ENCODE peak calls at places on chromosomes 3 and 15, in ten cellular contexts. D is omental fat pad, K is PC-9, A is fibroblast of pulmonary artery, Z is breast epithelium, Y is GM23338, T is neural crest cell, J is IMR-90, R is pancreas, Q is cardiac muscle cell. I is an unnamed sample.

GRCh38 chr3:47065058-47065457 is 85.6 kb downstream of the NBEAL2 start:
- DNase-seq in Y (no peak), Q (no peak), T (no peak), A (no peak), Z (no peak), K (no peak), R (no peak), J (no peak), D (no peak), I (no peak)

GRCh38 chr3:170429050-170429449 is 10.4 kb downstream of the CLDN11 start:
- DNase-seq in Z (no peak), J (no peak), R (no peak), K (no peak), Y (no peak), A (peak; percentile 38), Q (peak; percentile 74), D (no peak), T (no peak), I (no peak)

GRCh38 chr3:56889131-56889530 is 87.4 kb upstream of the ARHGEF3 start:
- DNase-seq in T (no peak), A (no peak), Y (no peak), K (no peak), R (no peak), J (no peak), Q (no peak), Z (no peak), D (no peak), I (no peak)

GRCh38 chr3:177181418-177181817 is 15.9 kb downstream of the TBL1XR1 start:
- DNase-seq in T (no peak), R (no peak), A (no peak), Y (no peak), K (no peak), Z (no peak), D (no peak), Q (no peak), J (no peak), I (no peak)

GRCh38 chr15:75369897-75370581 is 1.6 kb upstream of the MAN2C1 start:
- DNase-seq in D (no peak), A (no peak), T (no peak), Z (no peak), J (no peak), K (no peak), R (peak; percentile 2), Y (no peak), Q (no peak), I (no peak)

GRCh38 chr15:66911131-66911700 is 154.2 kb upstream of the SMAD3 start:
- DNase-seq in Y (no peak), T (no peak), Z (no peak), K (no peak), J (no peak), D (no peak), A (no peak), R (no peak), Q (no peak), I (no peak)

GRCh38 chr3:197936819-197937384 is 13.1 kb upstream of the RPL35A start:
- DNase-seq in A (no peak), K (no peak), Z (no peak), Y (no peak), R (no peak), Q (no peak), T (no peak), D (no peak), J (peak; percentile 39), I (no peak)

GRCh38 chr15:50767332-50767861 is 1.9 kb upstream of the SPPL2A start:
- DNase-seq in K (no peak), Y (no peak), J (no peak), D (no peak), A (no peak), Q (no peak), T (no peak), R (peak; percentile 23), Z (no peak), I (no peak)

GRCh38 chr3:187017511-187018230 is 87.3 kb downstream of the ST6GAL1 start:
- DNase-seq in Q (peak; percentile 83), A (peak; percentile 71), T (no peak), Y (no peak), R (no peak), J (no peak), Z (no peak), D (no peak), K (no peak), I (peak; percentile 27)

GRCh38 chr3:187016639-187017345 is 86.5 kb downstream of the ST6GAL1 start:
- DNase-seq in A (peak; percentile 86), Z (no peak), J (peak; percentile 11), K (peak; percentile 67), Q (peak; percentile 86), Y (no peak), T (no peak), D (no peak), R (no peak), I (no peak)

GRCh38 chr3:187021748-187022402 is 91.5 kb downstream of the ST6GAL1 start:
- DNase-seq in Z (no peak), A (no peak), K (no peak), D (no peak), R (no peak), T (no peak), Q (no peak), Y (no peak), J (no peak), I (no peak)

GRCh38 chr3:187020376-187020775 is 90.0 kb downstream of the ST6GAL1 start:
- DNase-seq in A (no peak), J (no peak), D (no peak), T (no peak), Y (no peak), R (no peak), Z (no peak), Q (no peak), K (no peak), I (no peak)

DNA sequence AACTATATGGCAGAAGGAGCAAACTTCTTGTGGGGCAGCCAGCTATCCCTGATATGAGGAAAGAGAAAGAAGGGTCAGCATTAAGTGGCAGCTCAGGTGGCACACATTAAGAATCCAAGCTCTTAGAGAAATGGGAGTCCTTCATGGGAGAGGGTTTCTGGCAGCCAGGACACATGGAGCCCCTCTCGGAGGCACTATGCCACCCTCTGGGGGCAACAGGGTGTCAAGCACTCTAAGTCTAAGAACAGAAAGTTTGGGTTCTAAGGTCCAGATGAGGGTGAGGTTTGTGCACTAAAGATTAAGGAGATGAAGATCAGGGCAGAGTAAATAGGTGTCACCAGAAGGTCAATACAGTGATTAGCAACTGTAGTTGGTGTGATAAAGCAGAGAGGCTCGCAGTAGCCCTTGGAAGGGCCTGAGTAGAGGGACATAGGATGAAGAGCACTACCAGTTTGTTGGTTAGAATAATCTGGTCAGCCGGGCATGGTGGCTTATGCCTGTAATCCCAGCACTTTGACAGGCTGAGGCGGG is 89.3 kb downstream of the ST6GAL1 start:
- DNase-seq in Z (no peak), R (no peak), Y (peak; percentile 34), A (no peak), T (no peak), K (no peak), D (no peak), Q (no peak), J (no peak), I (no peak)
- TF ChIP-seq CTCF in Z (no peak), R (no peak), Y (peak; percentile 38), A (no peak), T (no peak), K (no peak), D (no peak), Q (no peak), J (no peak), I (no peak)

GRCh38 chr3:111763101-111763500 is 96.0 kb upstream of the PHLDB2 start:
- DNase-seq in J (no peak), K (no peak), D (no peak), Q (no peak), Z (no peak), T (no peak), R (no peak), Y (no peak), A (peak; percentile 42), I (no peak)

GRCh38 chr3:111763968-111764367 is 95.1 kb upstream of the PHLDB2 start:
- DNase-seq in R (no peak), Q (peak; percentile 56), K (no peak), D (no peak), Z (no peak), J (peak; percentile 82), Y (no peak), A (peak; percentile 85), T (no peak), I (no peak)

GRCh38 chr3:111762535-111762934 is 96.5 kb upstream of the PHLDB2 start:
- DNase-seq in D (no peak), Q (peak; percentile 24), Z (no peak), Y (no peak), R (no peak), A (peak; percentile 33), T (no peak), K (no peak), J (peak; percentile 68), I (no peak)

GRCh38 chr3:111765136-111765535 is 93.9 kb upstream of the PHLDB2 start:
- DNase-seq in J (no peak), R (no peak), D (no peak), Y (no peak), Z (no peak), T (no peak), Q (no peak), A (no peak), K (no peak), I (no peak)

GRCh38 chr3:111764645-111765091 is 94.4 kb upstream of the PHLDB2 start:
- DNase-seq in Z (no peak), Q (peak; percentile 48), J (peak; percentile 59), A (peak; percentile 68), D (no peak), R (no peak), Y (peak; percentile 46), T (no peak), K (peak; percentile 79), I (no peak)
- TF ChIP-seq CTCF in Z (no peak), Q (no peak), J (peak; percentile 21), A (peak; percentile 8), D (no peak), R (no peak), Y (peak; percentile 45), T (no peak), K (peak; percentile 43), I (no peak)

GRCh38 chr15:79433610-79434009 is 1.5 kb downstream of the MINAR1 start:
- DNase-seq in Z (no peak), T (no peak), J (no peak), D (no peak), Q (no peak), R (no peak), Y (peak; percentile 77), A (no peak), K (no peak), I (peak; percentile 29)
- TF ChIP-seq CTCF in Z (no peak), T (peak; percentile 40), J (no peak), D (no peak), Q (no peak), R (no peak), Y (peak; percentile 43), A (no peak), K (no peak), I (no peak)

GRCh38 chr3:146746190-146746589 is 141.0 kb upstream of the PLSCR5 start:
- DNase-seq in D (no peak), R (no peak), K (no peak), Y (no peak), Q (peak; percentile 4), Z (no peak), A (peak; percentile 59), J (peak; percentile 23), T (no peak), I (no peak)

GRCh38 chr3:146750196-146750595 is 145.1 kb upstream of the PLSCR5 start:
- DNase-seq in D (no peak), J (peak; percentile 0), Q (peak; percentile 29), A (peak; percentile 61), T (no peak), Y (no peak), Z (no peak), R (no peak), K (no peak), I (no peak)

GRCh38 chr3:146747051-146747450 is 141.9 kb upstream of the PLSCR5 start:
- DNase-seq in K (no peak), D (no peak), Z (no peak), R (no peak), T (no peak), Y (no peak), J (no peak), Q (no peak), A (no peak), I (no peak)

DNA sequence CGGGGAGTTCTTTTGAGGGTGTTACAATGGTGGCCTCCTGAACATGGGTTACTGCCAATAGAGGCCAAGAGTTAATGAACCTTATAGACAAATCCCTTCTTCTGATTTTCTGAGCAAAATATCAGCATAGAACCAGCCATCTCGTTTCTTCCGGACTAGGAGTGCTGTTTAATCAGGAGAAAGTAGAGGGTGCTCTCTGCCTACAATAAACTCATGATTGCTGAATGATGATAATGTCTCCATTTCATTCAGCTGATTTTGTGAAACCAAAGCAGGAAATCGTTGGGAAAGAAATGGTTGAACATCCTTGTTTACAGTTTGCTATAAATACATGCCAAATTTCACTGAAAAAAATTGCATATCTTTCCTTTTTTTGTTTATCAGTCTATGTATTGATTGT is 142.8 kb upstream of the PLSCR5 start:
- DNase-seq in T (no peak), Z (no peak), K (no peak), Y (peak; percentile 21), D (no peak), J (peak; percentile 33), R (no peak), Q (peak; percentile 28), A (peak; percentile 71), I (no peak)
- TF ChIP-seq CTCF in T (no peak), Z (no peak), K (no peak), Y (peak; percentile 52), D (no peak), J (peak; percentile 39), R (no peak), Q (peak; percentile 26), A (peak; percentile 50), I (no peak)

I was measured in nephron progenitor cell.